ENCODE peak calls at places on chromosomes 16 and 17, in five cellular contexts. X, B, V, Z and A are unnamed samples.
A peak's percentile ranks its signal among the peaks of the same experiment; 100 is the strongest.

GRCh38 chr17:8154608-8155152 is 2.5 kb upstream of the PER1 start:
- DNase-seq in X (peak; percentile 34), B (no peak), V (no peak), Z (no peak), A (no peak)

GRCh38 chr17:1186214-1186820 is 6.5 kb upstream of the ABR start:
- DNase-seq in X (peak; percentile 67), B (no peak), V (no peak), Z (no peak), A (no peak)

GRCh38 chr17:32746280-32746679 is 130.6 kb downstream of the MYO1D start:
- DNase-seq in X (peak; percentile 33), B (no peak), V (no peak), Z (no peak), A (no peak)

GRCh38 chr16:84228321-84228838 is 11.4 kb downstream of the KCNG4 start:
- DNase-seq in X (peak; percentile 92), B (peak; percentile 53), V (no peak), Z (peak; percentile 35), A (no peak)

GRCh38 chr16:82542714-82543113 is 84.1 kb upstream of the CDH13 start:
- DNase-seq in X (no peak), B (no peak), V (no peak), Z (no peak), A (no peak)

GRCh38 chr16:35492225-35492624 is 2032.8 kb downstream of the TP53TG3F start:
- DNase-seq in X (no peak), B (no peak), V (no peak), Z (no peak), A (no peak)

GRCh38 chr16:78770353-78771091 is 671.1 kb downstream of the WWOX start:
- DNase-seq in X (no peak), B (no peak), V (peak; percentile 82), Z (peak; percentile 71), A (no peak)

GRCh38 chr17:81491193-81491592 is 21.4 kb downstream of the ACTG1 start:
- DNase-seq in X (no peak), B (no peak), V (no peak), Z (no peak), A (no peak)

GRCh38 chr16:49545243-49545642 is 171.6 kb downstream of the C16orf78 start:
- DNase-seq in X (no peak), B (no peak), V (no peak), Z (no peak), A (no peak)

GRCh38 chr16:10419701-10420100 is 33.8 kb downstream of the ATF7IP2 start:
- DNase-seq in X (no peak), B (no peak), V (no peak), Z (no peak), A (no peak)

GRCh38 chr16:79188115-79188779 is 412.3 kb downstream of the MAF start:
- DNase-seq in X (no peak), B (no peak), V (no peak), Z (no peak), A (no peak)

GRCh38 chr16:3541527-3542152 is 35.6 kb downstream of the NLRC3 start:
- DNase-seq in X (no peak), B (no peak), V (no peak), Z (no peak), A (no peak)

GRCh38 chr16:28166394-28167208 is 45.2 kb downstream of the XPO6 start:
- DNase-seq in X (peak; percentile 29), B (peak; percentile 24), V (no peak), Z (no peak), A (no peak)

GRCh38 chr17:60080545-60080944 is 1.8 kb upstream of the HEATR6 start:
- DNase-seq in X (no peak), B (no peak), V (no peak), Z (no peak), A (no peak)

GRCh38 chr17:31745964-31746650 is 112.9 kb downstream of the COPRS start:
- DNase-seq in X (no peak), B (no peak), V (no peak), Z (no peak), A (no peak)

GRCh38 chr17:73342549-73343167 is 30.9 kb upstream of the CDC42EP4 start:
- DNase-seq in X (peak; percentile 81), B (peak; percentile 28), V (peak; percentile 82), Z (no peak), A (no peak)
- TF ChIP-seq CTCF in X (peak; percentile 47), B (no peak), V (no peak), Z (no peak), A (peak; percentile 21)

DNA sequence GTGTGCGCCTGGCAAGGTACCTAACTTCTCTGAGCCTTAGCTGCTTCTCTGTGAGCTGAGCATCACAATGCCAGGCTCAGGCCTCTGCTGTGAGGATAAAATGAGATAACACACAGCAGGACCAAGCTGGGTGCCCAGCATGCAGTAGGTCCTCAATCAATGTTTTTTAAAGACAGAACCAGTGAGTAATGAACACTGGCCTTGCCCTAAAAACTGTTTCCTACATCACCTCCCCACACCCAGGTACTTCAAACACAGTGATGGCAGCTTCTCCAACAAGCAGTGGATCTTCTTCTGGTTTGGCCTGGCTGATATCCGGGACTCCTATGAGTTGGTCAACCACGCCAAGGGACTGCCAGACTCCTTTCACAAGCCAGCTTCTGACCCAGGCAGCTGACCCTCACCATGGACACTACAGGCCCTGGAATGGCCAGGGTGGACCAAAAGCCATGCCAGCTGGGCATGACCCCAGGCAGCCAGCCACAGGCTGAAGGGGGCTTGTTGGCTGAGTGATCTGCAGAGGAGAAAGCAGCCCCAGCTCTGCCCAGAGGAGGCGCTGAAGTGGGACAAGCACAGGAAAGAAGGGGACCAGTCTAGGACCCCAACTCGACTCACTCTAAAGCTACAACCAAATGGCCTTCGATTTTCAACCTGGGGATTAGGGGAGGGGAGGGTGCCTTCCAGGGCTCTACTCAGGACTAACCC is 3.9 kb downstream of the NAGS start:
- DNase-seq in X (no peak), B (no peak), V (no peak), Z (no peak), A (no peak)
- TF ChIP-seq CTCF in X (no peak), B (no peak), V (no peak), Z (no peak), A (no peak)

GRCh38 chr16:55209626-55210025 is 114.4 kb upstream of the IRX6 start:
- DNase-seq in X (no peak), B (no peak), V (no peak), Z (no peak), A (no peak)

GRCh38 chr16:55214412-55214811 is 109.6 kb upstream of the IRX6 start:
- DNase-seq in X (no peak), B (no peak), V (no peak), Z (no peak), A (no peak)

GRCh38 chr16:55217392-55217791 is 106.6 kb upstream of the IRX6 start:
- DNase-seq in X (no peak), B (no peak), V (no peak), Z (no peak), A (no peak)

GRCh38 chr16:55207679-55208294 is 116.2 kb upstream of the IRX6 start:
- DNase-seq in X (no peak), B (no peak), V (no peak), Z (no peak), A (no peak)

DNA sequence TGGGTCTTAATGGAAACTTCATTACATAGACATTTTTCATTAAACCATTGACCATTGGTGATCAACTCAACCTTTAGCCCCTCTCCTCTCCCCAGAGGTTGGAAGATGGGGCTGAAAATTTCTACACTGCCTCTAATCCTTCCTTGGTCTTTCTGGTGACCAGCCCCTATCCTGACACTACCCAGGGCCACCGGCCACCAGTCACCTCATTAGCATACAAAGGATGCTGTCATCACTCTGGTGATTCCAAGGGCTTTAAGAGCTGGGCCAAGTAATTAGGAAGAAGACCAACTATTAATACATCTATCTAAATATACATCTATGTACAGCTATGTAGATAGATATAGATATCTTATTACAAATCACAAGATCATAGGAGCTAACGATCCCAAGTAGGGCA is 111.2 kb upstream of the IRX6 start:
- DNase-seq in X (no peak), B (no peak), V (no peak), Z (no peak), A (no peak)
- TF ChIP-seq CTCF in X (no peak), B (no peak), V (no peak), Z (no peak), A (no peak)

DNA sequence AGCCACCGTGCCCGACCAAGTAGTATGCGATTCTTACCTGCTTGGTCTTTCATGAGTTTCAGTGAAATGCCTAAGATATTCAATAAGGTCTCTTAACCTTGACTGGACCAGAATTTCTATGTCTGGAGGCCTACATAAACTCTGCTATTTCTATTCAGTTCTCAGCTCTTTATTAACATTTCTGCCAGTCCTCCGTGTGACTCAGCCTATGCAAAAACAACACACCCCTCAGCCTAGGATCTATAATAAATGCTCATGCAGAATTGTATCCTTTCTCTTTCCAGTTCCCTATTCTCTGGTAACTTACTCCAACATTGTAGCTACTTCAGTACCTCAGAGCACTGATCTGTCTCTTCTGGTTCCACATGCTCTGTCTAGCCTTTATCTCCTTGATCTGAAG is 1507.4 kb downstream of the CDH11 start:
- DNase-seq in X (no peak), B (no peak), V (no peak), Z (no peak), A (no peak)
- TF ChIP-seq CTCF in X (no peak), B (no peak), V (no peak), Z (no peak), A (no peak)

GRCh38 chr17:13230350-13230900 is 212.6 kb upstream of the ELAC2 start:
- DNase-seq in X (no peak), B (no peak), V (no peak), Z (no peak), A (no peak)
- TF ChIP-seq CTCF in X (no peak), B (no peak), V (no peak), Z (no peak), A (no peak)

DNA sequence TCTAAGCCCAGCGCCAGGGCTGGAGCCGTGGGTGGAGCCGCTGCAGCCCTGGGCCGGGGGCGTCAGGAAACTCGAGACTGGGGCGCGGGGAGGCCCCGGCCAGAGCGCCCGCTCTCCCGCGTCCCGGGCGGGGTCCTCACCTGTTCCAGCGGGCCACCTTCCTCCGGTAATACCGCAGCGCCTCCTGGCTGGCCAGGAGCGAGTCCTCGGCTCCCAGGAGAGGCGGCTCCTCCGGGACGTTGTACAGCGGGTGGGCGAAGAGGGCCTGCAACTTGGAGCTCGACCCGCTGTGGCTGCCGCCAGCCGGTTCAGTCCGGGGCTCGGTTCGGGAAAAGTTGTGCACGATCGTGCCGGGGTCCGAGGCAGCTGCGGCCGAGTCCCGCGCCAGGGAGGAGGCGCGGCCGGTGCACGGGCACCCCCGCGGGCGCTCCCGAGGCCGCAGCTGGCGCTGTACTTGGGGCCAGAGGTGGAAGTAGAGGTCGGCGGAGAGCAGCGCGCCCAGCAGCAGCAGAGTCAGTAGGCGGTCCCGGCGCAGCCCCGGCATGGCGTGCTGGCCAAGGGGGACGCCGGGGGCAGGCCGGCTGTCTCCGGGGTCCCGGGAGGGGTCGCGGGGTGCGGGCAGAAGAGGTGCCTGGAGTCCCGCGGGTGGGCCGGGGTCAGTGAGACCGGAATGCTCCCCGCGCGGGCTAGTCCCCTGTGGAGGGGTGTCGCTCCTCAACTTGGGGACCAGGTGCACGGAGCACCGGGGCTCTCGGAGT is 865 bp downstream of the FAM20A start:
- DNase-seq in X (no peak), B (peak; percentile 62), V (no peak), Z (no peak), A (peak; percentile 70)
- TF ChIP-seq CTCF in X (peak; percentile 12), B (no peak), V (no peak), Z (no peak), A (peak; percentile 35)